ENCODE peak calls at places on chromosome 6, in nine cellular contexts. H, M, J, I, G, S, T, R and E are unnamed samples.

GRCh38 chr6:170048615-170049256 is 242.1 kb downstream of the DLL1 start:
- DNase-seq in S (peak; percentile 85), I (no peak), H (peak; percentile 38), G (no peak), M (no peak), J (peak; percentile 79), T (peak; percentile 41), R (peak; percentile 33), E (peak; percentile 80)

GRCh38 chr6:43940071-43940392 is 170.0 kb downstream of the VEGFA start:
- DNase-seq in H (no peak), R (no peak), G (no peak), J (no peak), T (no peak), M (no peak), I (no peak), S (no peak), E (no peak)

GRCh38 chr6:18259675-18260447 is 4.5 kb downstream of the DEK start:
- DNase-seq in G (no peak), H (no peak), M (no peak), J (no peak), I (no peak), S (no peak), R (peak; percentile 52), T (no peak), E (no peak)

GRCh38 chr6:118930680-118931079 is 4.3 kb downstream of the MCM9 start:
- DNase-seq in S (no peak), T (no peak), M (no peak), J (no peak), I (no peak), H (no peak), R (no peak), G (no peak), E (no peak)

GRCh38 chr6:162538643-162539064 is 188.9 kb downstream of the PRKN start:
- DNase-seq in T (peak; percentile 77), M (no peak), H (no peak), R (no peak), J (peak; percentile 30), I (peak; percentile 85), S (no peak), G (no peak), E (no peak)

GRCh38 chr6:47734826-47735481 is 36.6 kb downstream of the ADGRF4 start:
- DNase-seq in M (no peak), H (no peak), J (no peak), S (no peak), R (no peak), T (no peak), G (no peak), I (no peak), E (no peak)

GRCh38 chr6:129312865-129313264 is 397.1 kb downstream of the ARHGAP18 start:
- DNase-seq in J (peak; percentile 58), G (no peak), H (no peak), M (no peak), S (no peak), R (peak; percentile 78), I (no peak), T (no peak), E (no peak)

GRCh38 chr6:157811476-157812173 is 11.4 kb upstream of the SNX9 start:
- DNase-seq in J (peak; percentile 41), R (peak; percentile 41), I (no peak), G (no peak), S (no peak), H (no peak), T (no peak), M (no peak), E (no peak)

GRCh38 chr6:110475255-110475654 is 1.2 kb downstream of the SLC22A16 start:
- DNase-seq in G (no peak), I (peak; percentile 25), R (no peak), M (no peak), S (no peak), T (no peak), J (peak; percentile 12), H (no peak), E (peak; percentile 6)

GRCh38 chr6:26537846-26538571 is at the start of gene HMGN4:
- DNase-seq in I (peak; percentile 80), M (peak; percentile 88), G (peak; percentile 79), T (peak; percentile 82), H (peak; percentile 90), S (peak; percentile 87), R (peak; percentile 90), J (peak; percentile 96), E (peak; percentile 94)

GRCh38 chr6:129112591-129112990 is 229.7 kb downstream of the LAMA2 start:
- DNase-seq in J (no peak), H (no peak), T (no peak), I (no peak), G (no peak), R (no peak), M (no peak), S (no peak), E (no peak)

GRCh38 chr6:41375598-41376151 is 40.3 kb downstream of the NCR2 start:
- DNase-seq in R (no peak), T (no peak), G (no peak), M (no peak), I (no peak), S (no peak), H (no peak), J (no peak), E (no peak)
- TF ChIP-seq CTCF in R (no peak), T (no peak), G (no peak), M (no peak), I (no peak), S (no peak), H (no peak), J (no peak), E (no peak)

GRCh38 chr6:10413850-10414765 is 766 bp downstream of the TFAP2A start:
- DNase-seq in S (no peak), I (no peak), T (no peak), R (no peak), G (no peak), H (no peak), J (no peak), M (no peak), E (no peak)

GRCh38 chr6:10416516-10416862 is 1.6 kb upstream of the TFAP2A start:
- DNase-seq in G (no peak), R (no peak), J (no peak), M (no peak), I (no peak), H (no peak), T (no peak), S (no peak), E (no peak)

GRCh38 chr6:10412948-10413849 is 1.7 kb downstream of the TFAP2A start:
- DNase-seq in R (no peak), S (no peak), I (no peak), M (no peak), G (no peak), H (no peak), T (no peak), J (no peak), E (no peak)

GRCh38 chr6:10415593-10416480 is 963 bp upstream of the TFAP2A start:
- DNase-seq in I (no peak), R (no peak), G (no peak), H (no peak), J (no peak), M (no peak), S (no peak), T (no peak), E (peak; percentile 19)

DNA sequence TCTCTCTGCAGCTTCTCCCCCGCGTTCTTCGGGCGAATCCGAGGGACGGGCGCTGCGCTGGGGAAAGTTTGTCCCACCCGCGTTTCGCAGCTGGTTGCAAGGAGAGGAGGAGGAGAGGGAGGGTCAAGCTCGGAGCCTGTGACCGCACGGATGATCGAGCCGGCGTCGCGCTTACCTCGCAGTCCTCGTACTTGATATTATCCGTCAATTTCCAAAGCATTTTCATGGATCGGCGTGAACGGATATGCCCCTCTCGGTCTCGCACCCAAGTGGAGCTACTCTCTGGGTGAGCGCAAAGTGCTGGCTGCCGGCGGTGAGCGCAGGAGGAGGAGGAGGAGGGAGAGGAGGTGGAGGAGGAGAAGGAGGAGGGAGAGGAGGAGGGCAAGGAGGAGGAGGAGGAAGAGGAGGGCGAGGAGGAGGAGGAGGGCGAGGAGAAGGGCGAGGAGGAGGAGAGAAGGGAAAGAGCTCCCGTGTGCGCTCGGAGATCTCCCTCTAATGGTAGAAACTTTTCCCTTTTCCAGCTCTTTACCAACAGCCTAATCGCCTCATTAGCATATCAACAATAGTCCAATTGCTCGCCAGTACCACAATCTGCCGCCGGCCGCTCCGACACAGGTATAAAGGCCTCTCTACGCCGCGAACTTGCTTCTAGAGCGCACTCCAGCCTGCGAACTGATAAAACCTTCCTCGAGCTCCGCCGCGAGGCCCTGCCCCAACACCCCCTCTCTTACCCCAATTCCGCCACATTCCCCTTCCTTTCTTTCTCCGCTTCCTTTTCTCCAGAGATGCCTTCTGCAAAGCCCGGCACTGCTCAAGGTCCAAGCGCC is at the start of gene TFAP2A:
- DNase-seq in G (no peak), H (no peak), S (no peak), T (no peak), R (peak; percentile 56), J (no peak), M (no peak), I (no peak), E (peak; percentile 40)
- H3K4me3 ChIP-seq in G (no peak within 1 kb of the TSS), H (no peak within 1 kb of the TSS), S (peak within 1 kb of the TSS; percentile 83), T (no peak within 1 kb of the TSS), R (peak within 1 kb of the TSS; percentile 67), J (no peak within 1 kb of the TSS), M (no peak within 1 kb of the TSS), I (peak within 1 kb of the TSS; percentile 74), E (no peak within 1 kb of the TSS)

GRCh38 chr6:61555993-61556392 is 730.0 kb downstream of the KHDRBS2 start:
- DNase-seq in G (no peak), T (no peak), M (no peak), J (no peak), I (no peak), R (no peak), S (no peak), H (no peak), E (no peak)
- H3K9me3 ChIP-seq in G (no peaks in the 10 kb centered on the region), T (peaks cover 13% of the 10 kb centered on the region), M (no peaks in the 10 kb centered on the region), J (no peaks in the 10 kb centered on the region), I (peaks cover 79% of the 10 kb centered on the region), R (peaks cover 6% of the 10 kb centered on the region), S (peaks cover 13% of the 10 kb centered on the region), H (no peaks in the 10 kb centered on the region), E (peaks cover 71% of the 10 kb centered on the region)

GRCh38 chr6:63764318-63764916 is 128.8 kb downstream of the PHF3 start:
- DNase-seq in G (no peak), I (no peak), M (no peak), T (no peak), S (no peak), J (peak; percentile 69), H (no peak), R (peak; percentile 52), E (no peak)
- TF ChIP-seq CTCF in G (peak; percentile 41), I (peak; percentile 74), M (peak; percentile 77), T (peak; percentile 71), S (peak; percentile 30), J (no peak), H (no peak), R (peak; percentile 61), E (no peak)